ENCODE peak calls at places on chromosomes 3 and 15, in ten cellular contexts. One of them, this sample, is unnamed.

GRCh38 chr3:13040381-13041074 is 32.7 kb downstream of the IQSEC1 start:
- DNase-seq in spleen: peak; percentile 92
- DNase-seq in pancreas: peak; percentile 47
- DNase-seq in right lobe of liver: no peak
- DNase-seq in BE2C: peak; percentile 27
- DNase-seq in tibial nerve: no peak
- DNase-seq in ascending aorta: no peak
- DNase-seq in sigmoid colon: no peak
- DNase-seq in psoas muscle: no peak
- DNase-seq in left lung: no peak
- DNase-seq in this sample: no peak

GRCh38 chr3:169026543-169027181 is 636.9 kb downstream of the MECOM start:
- DNase-seq in right lobe of liver: no peak
- DNase-seq in tibial nerve: no peak
- DNase-seq in sigmoid colon: no peak
- DNase-seq in ascending aorta: no peak
- DNase-seq in left lung: no peak
- DNase-seq in psoas muscle: no peak
- DNase-seq in BE2C: no peak
- DNase-seq in spleen: no peak
- DNase-seq in pancreas: no peak
- DNase-seq in this sample: no peak

GRCh38 chr15:92668086-92668485 is 12.5 kb upstream of the FAM174B start:
- DNase-seq in spleen: no peak
- DNase-seq in ascending aorta: no peak
- DNase-seq in psoas muscle: no peak
- DNase-seq in pancreas: no peak
- DNase-seq in BE2C: no peak
- DNase-seq in left lung: no peak
- DNase-seq in sigmoid colon: no peak
- DNase-seq in right lobe of liver: no peak
- DNase-seq in tibial nerve: no peak
- DNase-seq in this sample: no peak

GRCh38 chr3:81579744-81580143 is 181.7 kb downstream of the GBE1 start:
- DNase-seq in psoas muscle: no peak
- DNase-seq in right lobe of liver: no peak
- DNase-seq in spleen: no peak
- DNase-seq in sigmoid colon: no peak
- DNase-seq in BE2C: no peak
- DNase-seq in left lung: no peak
- DNase-seq in tibial nerve: no peak
- DNase-seq in ascending aorta: no peak
- DNase-seq in pancreas: no peak
- DNase-seq in this sample: no peak

GRCh38 chr3:159236306-159236705 is 434.5 kb downstream of the MFSD1 start:
- DNase-seq in psoas muscle: no peak
- DNase-seq in spleen: no peak
- DNase-seq in right lobe of liver: no peak
- DNase-seq in ascending aorta: no peak
- DNase-seq in tibial nerve: no peak
- DNase-seq in left lung: no peak
- DNase-seq in sigmoid colon: no peak
- DNase-seq in pancreas: no peak
- DNase-seq in BE2C: no peak
- DNase-seq in this sample: no peak

GRCh38 chr3:122077293-122078234 is 22.4 kb downstream of the CD86 start:
- DNase-seq in right lobe of liver: no peak
- DNase-seq in ascending aorta: no peak
- DNase-seq in tibial nerve: no peak
- DNase-seq in pancreas: no peak
- DNase-seq in sigmoid colon: no peak
- DNase-seq in spleen: no peak
- DNase-seq in left lung: no peak
- DNase-seq in BE2C: no peak
- DNase-seq in psoas muscle: no peak
- DNase-seq in this sample: no peak

GRCh38 chr15:101206173-101206572 is 45.7 kb downstream of the CHSY1 start:
- DNase-seq in left lung: no peak
- DNase-seq in pancreas: no peak
- DNase-seq in spleen: no peak
- DNase-seq in right lobe of liver: no peak
- DNase-seq in psoas muscle: no peak
- DNase-seq in tibial nerve: no peak
- DNase-seq in BE2C: peak; percentile 30
- DNase-seq in ascending aorta: no peak
- DNase-seq in sigmoid colon: no peak
- DNase-seq in this sample: no peak

GRCh38 chr15:48565560-48566482 is 79.7 kb downstream of the FBN1 start:
- DNase-seq in spleen: no peak
- DNase-seq in left lung: no peak
- DNase-seq in sigmoid colon: no peak
- DNase-seq in ascending aorta: no peak
- DNase-seq in tibial nerve: no peak
- DNase-seq in right lobe of liver: no peak
- DNase-seq in pancreas: no peak
- DNase-seq in BE2C: no peak
- DNase-seq in psoas muscle: no peak
- DNase-seq in this sample: no peak

GRCh38 chr3:46987485-46988401 is 8.3 kb downstream of the NBEAL2 start:
- DNase-seq in left lung: peak; percentile 84
- DNase-seq in ascending aorta: no peak
- DNase-seq in pancreas: peak; percentile 64
- DNase-seq in spleen: peak; percentile 98
- DNase-seq in tibial nerve: no peak
- DNase-seq in right lobe of liver: peak; percentile 80
- DNase-seq in psoas muscle: peak; percentile 67
- DNase-seq in BE2C: no peak
- DNase-seq in sigmoid colon: no peak
- DNase-seq in this sample: no peak
- H3K4me3 ChIP-seq in left lung: peak overlapping the region; percentile 42
- H3K4me3 ChIP-seq in ascending aorta: no peak overlapping the region
- H3K4me3 ChIP-seq in pancreas: no peak overlapping the region
- H3K4me3 ChIP-seq in spleen: peak overlapping the region; percentile 38
- H3K4me3 ChIP-seq in tibial nerve: no peak overlapping the region
- H3K4me3 ChIP-seq in right lobe of liver: no peak overlapping the region
- H3K4me3 ChIP-seq in psoas muscle: peak overlapping the region; percentile 32
- H3K4me3 ChIP-seq in BE2C: no peak overlapping the region
- H3K4me3 ChIP-seq in sigmoid colon: no peak overlapping the region
- H3K4me3 ChIP-seq in this sample: no peak overlapping the region

GRCh38 chr15:53225786-53226185 is 435.6 kb upstream of the ONECUT1 start:
- DNase-seq in tibial nerve: no peak
- DNase-seq in BE2C: no peak
- DNase-seq in pancreas: no peak
- DNase-seq in right lobe of liver: no peak
- DNase-seq in ascending aorta: no peak
- DNase-seq in spleen: no peak
- DNase-seq in sigmoid colon: no peak
- DNase-seq in left lung: no peak
- DNase-seq in psoas muscle: no peak
- DNase-seq in this sample: no peak

GRCh38 chr15:53226559-53226958 is 436.4 kb upstream of the ONECUT1 start:
- DNase-seq in pancreas: no peak
- DNase-seq in psoas muscle: no peak
- DNase-seq in spleen: no peak
- DNase-seq in right lobe of liver: no peak
- DNase-seq in BE2C: no peak
- DNase-seq in left lung: no peak
- DNase-seq in tibial nerve: no peak
- DNase-seq in sigmoid colon: no peak
- DNase-seq in ascending aorta: no peak
- DNase-seq in this sample: no peak

GRCh38 chr15:53230473-53230872 is 440.3 kb upstream of the ONECUT1 start:
- DNase-seq in pancreas: no peak
- DNase-seq in tibial nerve: no peak
- DNase-seq in psoas muscle: no peak
- DNase-seq in spleen: no peak
- DNase-seq in ascending aorta: no peak
- DNase-seq in BE2C: no peak
- DNase-seq in left lung: no peak
- DNase-seq in right lobe of liver: no peak
- DNase-seq in sigmoid colon: no peak
- DNase-seq in this sample: no peak
- TF ChIP-seq CTCF in pancreas: no peak
- TF ChIP-seq CTCF in tibial nerve: no peak
- TF ChIP-seq CTCF in psoas muscle: no peak
- TF ChIP-seq CTCF in spleen: no peak
- TF ChIP-seq CTCF in ascending aorta: no peak
- TF ChIP-seq CTCF in BE2C: no peak
- TF ChIP-seq CTCF in left lung: no peak
- TF ChIP-seq CTCF in right lobe of liver: no peak
- TF ChIP-seq CTCF in sigmoid colon: no peak
- TF ChIP-seq CTCF in this sample: no peak

GRCh38 chr15:62824111-62824737 is 218.3 kb upstream of the TPM1 start:
- DNase-seq in sigmoid colon: no peak
- DNase-seq in tibial nerve: no peak
- DNase-seq in ascending aorta: no peak
- DNase-seq in right lobe of liver: no peak
- DNase-seq in left lung: no peak
- DNase-seq in BE2C: no peak
- DNase-seq in pancreas: no peak
- DNase-seq in spleen: no peak
- DNase-seq in psoas muscle: no peak
- DNase-seq in this sample: no peak

GRCh38 chr15:62818691-62819090 is 223.9 kb upstream of the TPM1 start:
- DNase-seq in spleen: no peak
- DNase-seq in tibial nerve: no peak
- DNase-seq in left lung: no peak
- DNase-seq in ascending aorta: no peak
- DNase-seq in BE2C: no peak
- DNase-seq in psoas muscle: no peak
- DNase-seq in pancreas: no peak
- DNase-seq in right lobe of liver: no peak
- DNase-seq in sigmoid colon: no peak
- DNase-seq in this sample: no peak

GRCh38 chr15:62816342-62817059 is 226.0 kb upstream of the TPM1 start:
- DNase-seq in left lung: no peak
- DNase-seq in ascending aorta: no peak
- DNase-seq in psoas muscle: no peak
- DNase-seq in pancreas: no peak
- DNase-seq in tibial nerve: no peak
- DNase-seq in sigmoid colon: no peak
- DNase-seq in spleen: no peak
- DNase-seq in right lobe of liver: no peak
- DNase-seq in BE2C: no peak
- DNase-seq in this sample: no peak

GRCh38 chr15:62821384-62822131 is 221.0 kb upstream of the TPM1 start:
- DNase-seq in pancreas: no peak
- DNase-seq in sigmoid colon: no peak
- DNase-seq in psoas muscle: no peak
- DNase-seq in ascending aorta: no peak
- DNase-seq in left lung: no peak
- DNase-seq in BE2C: no peak
- DNase-seq in right lobe of liver: no peak
- DNase-seq in spleen: no peak
- DNase-seq in tibial nerve: no peak
- DNase-seq in this sample: no peak

DNA sequence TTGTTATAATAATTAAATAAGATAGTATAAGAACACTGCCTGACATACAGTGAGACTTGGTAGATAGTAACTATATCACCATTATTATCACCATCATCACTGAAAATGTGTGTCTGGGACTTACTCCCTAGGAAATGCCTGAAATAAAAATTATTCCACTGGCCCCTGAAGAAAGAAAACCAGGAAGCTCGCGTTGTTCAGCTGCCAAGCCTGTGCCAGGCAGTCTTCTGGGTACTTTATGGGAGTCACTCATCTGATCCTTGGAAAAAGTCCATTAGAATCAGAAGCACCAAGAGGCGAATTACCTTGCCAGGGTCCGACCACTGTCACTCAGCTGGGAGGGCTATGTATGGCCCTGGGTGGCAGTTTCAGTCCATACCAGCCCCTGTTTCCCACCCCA is 220.3 kb upstream of the TPM1 start:
- DNase-seq in ascending aorta: no peak
- DNase-seq in sigmoid colon: no peak
- DNase-seq in psoas muscle: no peak
- DNase-seq in spleen: no peak
- DNase-seq in pancreas: no peak
- DNase-seq in tibial nerve: no peak
- DNase-seq in right lobe of liver: no peak
- DNase-seq in left lung: no peak
- DNase-seq in BE2C: no peak
- DNase-seq in this sample: no peak
- H3K4me1 ChIP-seq in ascending aorta: no peaks in the 10 kb centered on the region
- H3K4me1 ChIP-seq in sigmoid colon: no peaks in the 10 kb centered on the region
- H3K4me1 ChIP-seq in psoas muscle: peaks cover under 1% of the 10 kb centered on the region
- H3K4me1 ChIP-seq in spleen: no peaks in the 10 kb centered on the region
- H3K4me1 ChIP-seq in pancreas: peaks cover 26% of the 10 kb centered on the region
- H3K4me1 ChIP-seq in tibial nerve: no peaks in the 10 kb centered on the region
- H3K4me1 ChIP-seq in right lobe of liver: peaks cover 17% of the 10 kb centered on the region
- H3K4me1 ChIP-seq in left lung: no peaks in the 10 kb centered on the region
- H3K4me1 ChIP-seq in BE2C: peaks cover 9% of the 10 kb centered on the region
- H3K4me1 ChIP-seq in this sample: no peaks in the 10 kb centered on the region

GRCh38 chr15:65509321-65509720 is 8.2 kb downstream of the DPP8 start:
- DNase-seq in right lobe of liver: no peak
- DNase-seq in left lung: no peak
- DNase-seq in spleen: no peak
- DNase-seq in tibial nerve: no peak
- DNase-seq in pancreas: no peak
- DNase-seq in ascending aorta: no peak
- DNase-seq in BE2C: no peak
- DNase-seq in sigmoid colon: no peak
- DNase-seq in psoas muscle: no peak
- DNase-seq in this sample: no peak

GRCh38 chr15:65512189-65512588 is 5.3 kb downstream of the DPP8 start:
- DNase-seq in ascending aorta: no peak
- DNase-seq in left lung: no peak
- DNase-seq in BE2C: no peak
- DNase-seq in psoas muscle: no peak
- DNase-seq in right lobe of liver: no peak
- DNase-seq in pancreas: no peak
- DNase-seq in sigmoid colon: no peak
- DNase-seq in spleen: no peak
- DNase-seq in tibial nerve: no peak
- DNase-seq in this sample: no peak

GRCh38 chr15:65517866-65518207 is 348 bp upstream of the DPP8 start:
- DNase-seq in left lung: no peak
- DNase-seq in tibial nerve: no peak
- DNase-seq in psoas muscle: no peak
- DNase-seq in BE2C: no peak
- DNase-seq in pancreas: no peak
- DNase-seq in spleen: no peak
- DNase-seq in right lobe of liver: no peak
- DNase-seq in ascending aorta: no peak
- DNase-seq in sigmoid colon: no peak
- DNase-seq in this sample: no peak

GRCh38 chr15:65516997-65517865 is at the start of gene DPP8:
- DNase-seq in left lung: peak; percentile 95
- DNase-seq in right lobe of liver: peak; percentile 94
- DNase-seq in sigmoid colon: peak; percentile 96
- DNase-seq in spleen: peak; percentile 99
- DNase-seq in pancreas: peak; percentile 98
- DNase-seq in psoas muscle: peak; percentile 94
- DNase-seq in tibial nerve: peak; percentile 79
- DNase-seq in BE2C: peak; percentile 96
- DNase-seq in ascending aorta: peak; percentile 60
- DNase-seq in this sample: peak; percentile 94

DNA sequence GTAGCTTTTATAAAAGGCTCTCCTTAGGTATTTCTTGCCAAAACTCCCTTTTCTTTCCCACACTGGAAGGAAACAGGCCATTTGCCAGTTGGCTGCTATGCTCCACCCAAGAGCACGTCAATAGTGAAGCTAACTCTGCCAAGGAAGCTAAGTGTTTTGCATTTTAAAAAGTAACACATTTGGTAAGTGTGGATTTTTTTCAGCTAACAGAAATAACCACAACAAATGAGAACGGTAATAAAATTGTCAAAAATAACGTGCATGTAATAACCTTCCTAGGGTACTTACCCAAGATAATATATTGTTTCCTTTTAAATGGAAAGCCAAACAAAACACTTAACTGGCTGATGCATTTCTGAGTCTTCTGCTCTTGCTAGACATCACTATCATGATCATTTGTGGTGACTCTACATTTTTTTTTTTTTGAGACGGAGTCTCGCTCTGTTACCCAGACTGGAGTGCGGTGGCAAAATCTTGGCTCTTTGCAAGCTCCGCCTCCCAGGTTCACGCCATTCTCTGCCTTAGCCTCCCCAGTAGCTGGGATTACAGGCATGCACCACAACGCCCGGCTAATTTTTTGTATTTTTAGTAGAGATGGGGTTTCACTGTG is 4.6 kb downstream of the DPP8 start:
- DNase-seq in BE2C: no peak
- DNase-seq in tibial nerve: no peak
- DNase-seq in spleen: no peak
- DNase-seq in psoas muscle: peak; percentile 30
- DNase-seq in right lobe of liver: no peak
- DNase-seq in pancreas: no peak
- DNase-seq in left lung: no peak
- DNase-seq in sigmoid colon: peak; percentile 90
- DNase-seq in ascending aorta: no peak
- DNase-seq in this sample: peak; percentile 65
- H3K4me3 ChIP-seq in BE2C: no peak overlapping the region
- H3K4me3 ChIP-seq in tibial nerve: no peak overlapping the region
- H3K4me3 ChIP-seq in spleen: no peak overlapping the region
- H3K4me3 ChIP-seq in psoas muscle: peak overlapping the region; percentile 47
- H3K4me3 ChIP-seq in right lobe of liver: no peak overlapping the region
- H3K4me3 ChIP-seq in pancreas: no peak overlapping the region
- H3K4me3 ChIP-seq in left lung: no peak overlapping the region
- H3K4me3 ChIP-seq in sigmoid colon: peak overlapping the region; percentile 15
- H3K4me3 ChIP-seq in ascending aorta: peak overlapping the region; percentile 53
- H3K4me3 ChIP-seq in this sample: peak overlapping the region; percentile 25